ENCODE peak calls at places on chromosomes 12 and 14, in five cellular contexts. C, M, N, X and H are unnamed samples.

GRCh38 chr12:127273621-127274020 is 993.3 kb upstream of the TMEM132C start:
- DNase-seq in C (peak; percentile 87), M (peak; percentile 16), N (no peak), X (peak; percentile 17), H (no peak)

GRCh38 chr12:54890339-54890738 is 36.0 kb downstream of the MUCL1 start:
- DNase-seq in C (peak; percentile 20), M (no peak), N (no peak), X (no peak), H (no peak)

GRCh38 chr14:35818346-35819115 is 7.6 kb upstream of the BRMS1L start:
- DNase-seq in C (peak; percentile 54), M (peak; percentile 55), N (no peak), X (peak; percentile 56), H (peak; percentile 77)

GRCh38 chr12:12017798-12018197 is 52.9 kb upstream of the BCL2L14 start:
- DNase-seq in C (no peak), M (no peak), N (no peak), X (no peak), H (peak; percentile 60)

GRCh38 chr14:91372680-91373495 is 44.7 kb downstream of the CCDC88C start:
- DNase-seq in C (no peak), M (no peak), N (peak; percentile 84), X (no peak), H (no peak)

GRCh38 chr12:118120579-118121363 is 15.2 kb upstream of the PEBP1 start:
- DNase-seq in C (peak; percentile 40), M (peak; percentile 65), N (peak; percentile 86), X (peak; percentile 72), H (peak; percentile 74)

GRCh38 chr14:31207746-31208545 is at the start of gene HECTD1:
- DNase-seq in C (peak; percentile 67), M (peak; percentile 92), N (no peak), X (peak; percentile 89), H (peak; percentile 93)

GRCh38 chr14:68470361-68470760 is 322.5 kb downstream of the ZFP36L1 start:
- DNase-seq in C (peak; percentile 44), M (no peak), N (no peak), X (no peak), H (no peak)

GRCh38 chr12:91326043-91327027 is 143.7 kb upstream of the DCN start:
- DNase-seq in C (peak; percentile 36), M (peak; percentile 75), N (no peak), X (peak; percentile 74), H (peak; percentile 61)

GRCh38 chr12:55906056-55906455 is 21.6 kb downstream of the PYM1 start:
- DNase-seq in C (peak; percentile 76), M (peak; percentile 37), N (no peak), X (peak; percentile 48), H (no peak)

GRCh38 chr14:56099081-56099797 is 19.0 kb upstream of the PELI2 start:
- DNase-seq in C (no peak), M (no peak), N (no peak), X (no peak), H (no peak)

GRCh38 chr14:69535230-69535848 is 39.3 kb downstream of the CCDC177 start:
- DNase-seq in C (peak; percentile 51), M (peak; percentile 32), N (no peak), X (peak; percentile 40), H (peak; percentile 66)

GRCh38 chr12:132354982-132355680 is 25.7 kb upstream of the GALNT9 start:
- DNase-seq in C (no peak), M (no peak), N (peak; percentile 51), X (no peak), H (no peak)

GRCh38 chr14:96626916-96627315 is 124.7 kb downstream of the PAPOLA start:
- DNase-seq in C (no peak), M (no peak), N (peak; percentile 61), X (no peak), H (no peak)

GRCh38 chr12:20549115-20549719 is 145.9 kb upstream of the SLCO1C1 start:
- DNase-seq in C (peak; percentile 20), M (peak; percentile 49), N (no peak), X (peak; percentile 74), H (peak; percentile 55)

GRCh38 chr14:36666416-36667206 is 5.0 kb downstream of the PAX9 start:
- DNase-seq in C (no peak), M (no peak), N (no peak), X (no peak), H (no peak)

GRCh38 chr14:77301103-77301502 is 19.6 kb downstream of the POMT2 start:
- DNase-seq in C (peak; percentile 74), M (peak; percentile 88), N (peak; percentile 85), X (peak; percentile 86), H (peak; percentile 78)

DNA sequence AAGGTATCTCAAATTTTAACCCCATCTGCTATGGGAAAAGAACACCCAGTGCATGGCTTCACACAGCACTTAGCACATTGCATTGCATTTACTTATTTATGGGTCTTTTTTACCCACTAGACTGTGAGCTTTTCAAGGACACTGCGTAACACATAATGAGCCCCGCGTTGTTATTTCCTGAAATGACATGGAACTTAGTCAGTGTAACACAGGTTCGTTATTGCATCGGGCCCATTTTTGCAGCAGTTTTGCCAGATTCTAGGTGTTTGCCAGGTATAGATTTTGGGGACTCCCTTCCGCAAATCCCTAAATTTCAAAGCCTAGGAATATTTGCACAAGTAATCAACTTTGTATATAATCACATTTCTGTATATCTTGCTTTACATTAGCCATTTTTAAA is 425.4 kb upstream of the FBXO33 start:
- DNase-seq in C (no peak), M (no peak), N (no peak), X (no peak), H (no peak)
- H3K4me3 ChIP-seq in C (no peak overlapping the region), M (no peak overlapping the region), N (no peak overlapping the region), X (no peak overlapping the region), H (no peak overlapping the region)

DNA sequence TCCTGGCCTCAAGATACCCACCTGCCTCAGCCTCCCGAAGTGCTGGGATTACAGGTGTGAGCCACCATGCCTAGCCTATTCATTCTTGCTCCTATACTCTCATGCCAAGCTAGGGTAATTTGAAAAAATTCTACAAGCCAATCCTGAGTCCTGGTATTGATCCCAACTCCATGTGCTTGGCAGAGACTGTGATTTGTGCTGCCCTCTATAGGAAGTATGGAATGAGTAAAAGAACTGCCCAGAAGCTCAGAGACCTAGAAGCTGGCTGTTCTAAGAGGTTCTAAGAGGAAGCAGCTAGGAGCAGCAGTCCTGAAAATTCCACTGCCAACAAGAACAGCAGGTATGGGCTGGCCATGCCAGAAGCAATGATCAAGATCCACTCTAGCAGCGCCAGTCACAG is 402.5 kb downstream of the PCNX1 start:
- DNase-seq in C (no peak), M (no peak), N (no peak), X (no peak), H (no peak)
- TF ChIP-seq CTCF in C (no peak), M (no peak), N (no peak), X (peak; percentile 29), H (peak; percentile 49)

GRCh38 chr12:45732250-45732649 is 2.7 kb downstream of the ARID2 start:
- DNase-seq in C (peak; percentile 59), M (peak; percentile 23), N (no peak), X (no peak), H (no peak)
- H3K4me3 ChIP-seq in C (peak overlapping the region; percentile 14), M (peak overlapping the region; percentile 15), N (no peak overlapping the region), X (no peak overlapping the region), H (peak overlapping the region; percentile 94)

GRCh38 chr12:114686421-114687268 is 2.7 kb upstream of the TBX3 start:
- DNase-seq in C (no peak), M (no peak), N (no peak), X (no peak), H (no peak)
- TF ChIP-seq CTCF in C (no peak), M (no peak), N (no peak), X (no peak), H (no peak)

GRCh38 chr12:80936642-80937390 is 918 bp downstream of the LIN7A start:
- DNase-seq in C (no peak), M (peak; percentile 63), N (peak; percentile 88), X (peak; percentile 23), H (peak; percentile 64)
- H3K4me3 ChIP-seq in C (peak overlapping the region; percentile 27), M (peak overlapping the region; percentile 88), N (peak overlapping the region; percentile 51), X (peak overlapping the region; percentile 84), H (peak overlapping the region; percentile 71)